ENCODE peak calls at places on chromosome 4, in eight cellular contexts. W, K, A, T, V, R, O and F are unnamed samples.

GRCh38 chr4:138259801-138260200 is 17.7 kb upstream of the SLC7A11 start:
- DNase-seq in W (no peak), K (no peak), A (no peak), T (no peak), V (no peak), R (no peak), O (no peak), F (peak)

GRCh38 chr4:76745264-76745663 is 152.7 kb downstream of the SOWAHB start:
- DNase-seq in W (no peak), K (no peak), A (no peak), T (no peak), V (no peak), R (no peak), O (no peak), F (no peak)

GRCh38 chr4:137226900-137227299 is 305.4 kb downstream of the PCDH18 start:
- DNase-seq in W (peak), K (no peak), A (no peak), T (no peak), V (no peak), R (no peak), O (no peak), F (no peak)

GRCh38 chr4:37447886-37448285 is 203.3 kb downstream of the NWD2 start:
- DNase-seq in W (no peak), K (no peak), A (no peak), T (no peak), V (no peak), R (no peak), O (no peak), F (no peak)

GRCh38 chr4:2286904-2287593 is 25.1 kb upstream of the MXD4 start:
- DNase-seq in W (no peak), K (no peak), A (no peak), T (no peak), V (no peak), R (peak), O (no peak), F (no peak)

GRCh38 chr4:88629826-88630225 is 37.5 kb downstream of the HERC3 start:
- DNase-seq in W (no peak), K (no peak), A (no peak), T (no peak), V (no peak), R (no peak), O (no peak), F (no peak)

GRCh38 chr4:87985097-87985886 is 9.8 kb downstream of the SPP1 start:
- DNase-seq in W (peak), K (no peak), A (peak), T (peak), V (peak), R (peak), O (no peak), F (no peak)

GRCh38 chr4:20890752-20891151 is 190.5 kb downstream of the PACRGL start:
- DNase-seq in W (no peak), K (no peak), A (no peak), T (no peak), V (no peak), R (no peak), O (no peak), F (peak)

GRCh38 chr4:40592034-40592433 is 37.6 kb downstream of the RBM47 start:
- DNase-seq in W (no peak), K (no peak), A (no peak), T (no peak), V (no peak), R (no peak), O (no peak), F (no peak)

GRCh38 chr4:15690020-15690809 is 8.6 kb downstream of the FAM200B start:
- DNase-seq in W (no peak), K (no peak), A (no peak), T (no peak), V (no peak), R (no peak), O (no peak), F (peak)

GRCh38 chr4:128718793-128719192 is 90.7 kb upstream of the JADE1 start:
- DNase-seq in W (no peak), K (no peak), A (no peak), T (no peak), V (no peak), R (no peak), O (no peak), F (peak)

GRCh38 chr4:189740873-189741272 is 199.8 kb upstream of the FRG1 start:
- DNase-seq in W (no peak), K (no peak), A (no peak), T (no peak), V (no peak), R (no peak), O (no peak), F (no peak)

GRCh38 chr4:5420266-5420665 is 288.1 kb downstream of the EVC2 start:
- DNase-seq in W (no peak), K (no peak), A (no peak), T (no peak), V (no peak), R (no peak), O (no peak), F (no peak)

GRCh38 chr4:1753256-1753655 is 31.9 kb downstream of the TACC3 start:
- DNase-seq in W (no peak), K (no peak), A (no peak), T (no peak), V (no peak), R (no peak), O (no peak), F (no peak)

GRCh38 chr4:99062120-99062519 is 26.5 kb downstream of the ADH5 start:
- DNase-seq in W (no peak), K (no peak), A (no peak), T (no peak), V (no peak), R (no peak), O (no peak), F (no peak)

GRCh38 chr4:70654605-70655011 is 11.7 kb downstream of the JCHAIN start:
- DNase-seq in W (no peak), K (no peak), A (no peak), T (no peak), V (no peak), R (no peak), O (no peak), F (no peak)